ENCODE peak calls at places on chromosomes 4 and X, in four cellular contexts. M is IMR-90, V is GM12878, T is A549. N is an unnamed sample.

GRCh38 chrX:74534569-74535038 is 79.8 kb downstream of the RLIM start:
- DNase-seq in M (peak), V (peak), T (no peak), N (no peak)

GRCh38 chrX:47579537-47579936 is 2.7 kb upstream of the TIMP1 start:
- DNase-seq in M (peak), V (no peak), T (peak), N (no peak)

GRCh38 chr4:104860227-104861123 is 286.2 kb upstream of the TET2 start:
- DNase-seq in M (peak), V (peak), T (peak), N (peak)

GRCh38 chr4:54041100-54041499 is 23.3 kb downstream of the CHIC2 start:
- DNase-seq in M (no peak), V (no peak), T (no peak), N (no peak)

GRCh38 chr4:174669278-174669677 is 147.0 kb upstream of the HPGD start:
- DNase-seq in M (peak), V (no peak), T (peak), N (no peak)

GRCh38 chr4:184443318-184443717 is 31.0 kb downstream of the IRF2 start:
- DNase-seq in M (no peak), V (no peak), T (no peak), N (no peak)

GRCh38 chr4:102469806-102470205 is 31.4 kb upstream of the NFKB1 start:
- DNase-seq in M (no peak), V (no peak), T (no peak), N (no peak)

GRCh38 chrX:17035111-17035510 is 88.7 kb downstream of the REPS2 start:
- DNase-seq in M (no peak), V (no peak), T (no peak), N (no peak)

DNA sequence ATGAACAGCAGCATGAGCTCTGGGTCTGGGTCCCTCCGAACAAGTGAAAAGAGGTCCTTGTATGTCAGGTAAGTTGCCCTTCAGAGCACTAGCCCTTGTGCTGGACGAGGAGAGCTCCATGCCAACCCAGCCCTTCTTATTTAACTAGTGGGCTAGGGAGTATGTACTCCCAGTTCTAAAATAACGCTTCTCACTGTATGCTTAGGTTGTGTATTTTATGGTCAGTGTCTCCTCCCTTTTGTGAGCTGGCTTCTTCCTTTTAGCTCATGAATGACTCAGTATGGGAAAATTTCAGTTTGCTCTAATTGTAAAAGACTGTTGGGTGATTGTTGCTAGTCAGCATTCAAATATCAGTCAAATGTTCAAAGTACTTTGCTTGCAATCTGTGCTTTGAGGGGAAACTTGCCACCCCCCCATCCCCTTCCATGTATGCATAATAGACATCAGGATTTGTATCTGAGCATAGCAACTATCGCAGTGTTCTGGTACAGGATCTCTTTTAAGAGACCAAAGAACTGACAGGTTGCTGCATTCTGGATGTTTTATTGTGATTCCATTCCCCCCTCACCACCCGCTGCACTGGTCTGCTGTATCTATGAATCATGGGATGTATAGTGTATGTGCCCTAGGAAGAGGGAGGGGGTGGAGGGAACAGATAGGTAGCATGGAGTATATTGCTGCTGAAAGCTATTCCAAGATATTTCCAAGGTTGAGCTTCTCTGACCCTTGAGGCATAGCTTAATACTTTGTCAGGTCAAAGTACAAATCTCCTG is 34.7 kb downstream of the DLG3 start:
- DNase-seq in M (peak), V (no peak), T (peak), N (peak)
- TF ChIP-seq CEBPB in M (no peak), V (no peak), T (no peak), N (no peak)

GRCh38 chrX:3299626-3300025 is 46.8 kb downstream of the MXRA5 start:
- DNase-seq in M (peak), V (no peak), T (no peak), N (no peak)

GRCh38 chrX:3290561-3290960 is 55.9 kb downstream of the MXRA5 start:
- DNase-seq in M (no peak), V (no peak), T (no peak), N (no peak)

DNA sequence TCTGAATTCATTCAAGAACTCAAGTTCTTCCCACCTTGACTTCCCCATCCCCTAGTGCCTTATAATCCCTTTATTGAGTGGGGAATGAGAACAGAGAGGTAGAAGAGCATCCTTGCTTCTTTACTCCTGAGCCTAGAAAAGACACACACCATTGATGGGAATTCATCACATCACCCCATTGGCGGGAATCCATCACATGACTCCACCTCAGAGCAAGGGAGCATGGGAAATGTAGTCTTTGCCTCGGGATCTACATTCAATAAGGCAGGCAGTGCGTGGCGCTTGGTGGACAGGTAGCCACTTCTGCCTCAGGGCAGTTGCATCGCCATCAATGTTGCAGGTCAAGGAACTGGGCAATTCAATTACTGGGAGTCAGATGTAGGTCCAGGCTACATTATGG is 50.7 kb downstream of the MXRA5 start:
- DNase-seq in M (no peak), V (no peak), T (peak), N (no peak)
- TF ChIP-seq CEBPB in M (no peak), V (no peak), T (no peak), N (no peak)

DNA sequence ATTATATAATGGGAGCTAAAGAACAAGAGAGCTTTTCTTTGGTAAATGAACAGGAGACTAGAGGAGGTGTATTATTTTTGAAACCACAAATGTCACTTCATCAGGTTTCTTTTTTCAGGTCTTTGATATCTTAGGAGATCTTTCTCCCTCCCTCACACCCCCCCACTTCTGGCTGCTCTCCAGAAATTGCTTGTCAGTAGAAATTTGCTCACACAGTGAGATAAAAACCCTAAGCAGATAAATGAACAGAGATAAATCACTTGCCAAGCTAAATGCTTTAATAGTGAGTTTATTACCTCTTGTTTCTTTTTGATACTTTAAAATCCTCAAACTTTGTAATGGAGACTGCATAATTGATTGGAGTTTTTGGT is 421.2 kb upstream of the TENM3 start:
- DNase-seq in M (no peak), V (no peak), T (no peak), N (no peak)
- TF ChIP-seq CEBPB in M (no peak), V (no peak), T (no peak), N (no peak)

GRCh38 chr4:99811850-99812249 is 4.8 kb upstream of the DAPP1 start:
- DNase-seq in M (peak), V (no peak), T (no peak), N (peak)

GRCh38 chr4:99815597-99816011 is 1.0 kb upstream of the DAPP1 start:
- DNase-seq in M (peak), V (no peak), T (no peak), N (peak)

GRCh38 chr4:99818661-99819060 is 2.0 kb downstream of the DAPP1 start:
- DNase-seq in M (no peak), V (no peak), T (no peak), N (no peak)

GRCh38 chr4:99817310-99817885 is 771 bp downstream of the DAPP1 start:
- DNase-seq in M (no peak), V (no peak), T (no peak), N (no peak)

GRCh38 chr4:99816611-99817309 is at the start of gene DAPP1:
- DNase-seq in M (no peak), V (peak), T (no peak), N (no peak)
- TF ChIP-seq CEBPB in M (no peak), V (no peak), T (no peak), N (no peak)

GRCh38 chr4:15912961-15913630 is 25.4 kb downstream of the FGFBP1 start:
- DNase-seq in M (peak), V (no peak), T (no peak), N (no peak)
- TF ChIP-seq CEBPB in M (no peak), V (no peak), T (no peak), N (no peak)

DNA sequence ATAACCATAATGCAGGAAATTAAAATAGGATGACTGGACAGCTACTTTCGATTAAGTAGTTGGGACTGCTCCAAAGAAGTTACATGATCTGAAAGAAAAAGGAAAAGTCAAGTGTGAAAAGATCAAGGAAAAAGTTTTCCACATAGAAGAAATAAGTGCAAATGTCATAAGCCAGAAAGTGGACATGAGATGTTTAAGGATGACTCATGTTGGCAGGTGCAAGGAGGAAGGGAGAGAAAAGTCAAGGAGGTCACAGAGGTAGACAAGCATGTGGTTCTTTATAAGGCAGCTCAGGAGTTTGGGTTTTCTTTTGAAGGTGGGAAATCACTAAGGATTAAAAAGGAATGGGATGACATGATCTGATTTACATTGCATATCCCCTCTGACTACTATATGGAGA is 89.9 kb upstream of the GPRIN3 start:
- DNase-seq in M (no peak), V (no peak), T (no peak), N (no peak)
- TF ChIP-seq CEBPB in M (no peak), V (no peak), T (no peak), N (no peak)

GRCh38 chrX:152904151-152905080 is 6.5 kb downstream of the ZNF185 start:
- DNase-seq in M (peak), V (no peak), T (peak), N (no peak)
- TF ChIP-seq CEBPB in M (peak), V (no peak), T (no peak), N (no peak)

N was measured in HepG2.